ENCODE peak calls at places on chromosome 21, in six cellular contexts. O is psoas muscle, A is PC-3, S is mammary epithelial cell, X is hepatocyte, F is H1. I is an unnamed sample.
A peak's percentile ranks its signal among the peaks of the same experiment; 100 is the strongest.

GRCh38 chr21:38806942-38807284 is 1.2 kb downstream of the ETS2 start:
- DNase-seq in F (no peak), S (no peak), X (no peak), O (no peak), A (peak; percentile 50), I (no peak)

GRCh38 chr21:44535963-44536362 is 4.0 kb downstream of the KRTAP10-1 start:
- DNase-seq in S (no peak), X (no peak), O (no peak), F (peak; percentile 45), A (no peak), I (no peak)

GRCh38 chr21:34761758-34762330 is 93.0 kb downstream of the CLIC6 start:
- DNase-seq in O (no peak), S (no peak), F (no peak), X (no peak), A (no peak), I (no peak)

GRCh38 chr21:26491663-26492062 is 81.4 kb downstream of the CYYR1 start:
- DNase-seq in F (no peak), S (no peak), O (no peak), A (no peak), X (no peak), I (no peak)

GRCh38 chr21:26041441-26042180 is 129.0 kb downstream of the APP start:
- DNase-seq in X (no peak), A (peak; percentile 87), F (no peak), S (peak; percentile 31), O (no peak), I (no peak)

GRCh38 chr21:34865922-34866271 is 183.2 kb downstream of the RUNX1 start:
- DNase-seq in X (peak; percentile 44), S (no peak), F (peak; percentile 49), O (no peak), A (peak; percentile 62), I (no peak)

GRCh38 chr21:41725421-41726021 is 41.3 kb downstream of the RIPK4 start:
- DNase-seq in F (peak; percentile 74), A (no peak), O (no peak), S (no peak), X (no peak), I (no peak)

GRCh38 chr21:40284481-40284880 is 417.2 kb downstream of the PCP4 start:
- DNase-seq in F (no peak), A (no peak), O (no peak), S (no peak), X (no peak), I (no peak)

GRCh38 chr21:32977216-32977615 is 48.5 kb upstream of the OLIG2 start:
- DNase-seq in A (no peak), S (no peak), X (no peak), F (no peak), O (no peak), I (no peak)

GRCh38 chr21:36247316-36247715 is 72.7 kb upstream of the MORC3 start:
- DNase-seq in O (no peak), S (no peak), A (no peak), X (no peak), F (no peak), I (no peak)

GRCh38 chr21:43299441-43300277 is 127.3 kb downstream of the SIK1 start:
- DNase-seq in F (no peak), A (no peak), S (no peak), X (no peak), O (peak; percentile 7), I (no peak)

GRCh38 chr21:36321325-36322082 is 1.5 kb downstream of the MORC3 start:
- DNase-seq in S (peak; percentile 56), O (no peak), A (peak; percentile 35), X (peak; percentile 13), F (no peak), I (no peak)

GRCh38 chr21:17901458-17902092 is 82.4 kb upstream of the C21orf91 start:
- DNase-seq in S (peak; percentile 40), O (no peak), A (peak; percentile 61), X (no peak), F (no peak), I (no peak)

GRCh38 chr21:39020751-39021474 is 162.3 kb downstream of the PSMG1 start:
- DNase-seq in O (no peak), F (no peak), X (no peak), S (peak; percentile 77), A (peak; percentile 14), I (no peak)

GRCh38 chr21:35428041-35428400 is 378.9 kb upstream of the RUNX1 start:
- DNase-seq in F (no peak), X (no peak), S (no peak), A (no peak), O (no peak), I (no peak)

GRCh38 chr21:26490771-26491170 is 82.3 kb downstream of the CYYR1 start:
- DNase-seq in S (no peak), X (no peak), O (no peak), F (no peak), A (peak; percentile 24), I (no peak)

GRCh38 chr21:34074283-34075098 is 1.1 kb downstream of the MRPS6 start:
- DNase-seq in X (peak; percentile 27), O (no peak), S (peak; percentile 38), A (peak; percentile 32), F (peak; percentile 58), I (peak; percentile 12)

GRCh38 chr21:32917392-32918135 is 108.2 kb upstream of the OLIG2 start:
- DNase-seq in F (no peak), X (no peak), O (peak; percentile 14), A (no peak), S (no peak), I (no peak)

GRCh38 chr21:43603641-43604504 is 55.4 kb downstream of the HSF2BP start:
- DNase-seq in O (no peak), S (peak; percentile 45), X (no peak), F (no peak), A (no peak), I (no peak)

GRCh38 chr21:31117046-31117916 is 79.0 kb upstream of the KRTAP19-8 start:
- DNase-seq in X (peak; percentile 50), O (no peak), S (peak; percentile 73), F (no peak), A (peak; percentile 94), I (no peak)

GRCh38 chr21:43363506-43364260 is 63.2 kb downstream of the SIK1 start:
- DNase-seq in A (no peak), O (no peak), S (no peak), X (no peak), F (no peak), I (no peak)

GRCh38 chr21:35749904-35750303 is 310.4 kb downstream of the SETD4 start:
- DNase-seq in F (no peak), X (no peak), O (no peak), S (no peak), A (no peak), I (no peak)

GRCh38 chr21:35106246-35106835 is 57.2 kb upstream of the RUNX1 start:
- DNase-seq in O (no peak), S (no peak), F (no peak), A (no peak), X (no peak), I (no peak)

GRCh38 chr21:27715131-27715530 is 748.2 kb upstream of the ADAMTS5 start:
- DNase-seq in X (no peak), S (no peak), F (no peak), A (no peak), O (no peak), I (no peak)
- H3K9me3 ChIP-seq in X (no peaks in the 10 kb centered on the region), S (no peaks in the 10 kb centered on the region), F (no peaks in the 10 kb centered on the region), A (no peaks in the 10 kb centered on the region), O (no peaks in the 10 kb centered on the region), I (no peaks in the 10 kb centered on the region)

GRCh38 chr21:46065215-46065992 is 32.5 kb upstream of the COL6A2 start:
- DNase-seq in S (no peak), F (no peak), X (peak; percentile 45), O (peak; percentile 67), A (peak; percentile 34), I (no peak)
- H3K27me3 ChIP-seq in S (no peaks in the 10 kb centered on the region), F (no peaks in the 10 kb centered on the region), X (no peaks in the 10 kb centered on the region), O (no peaks in the 10 kb centered on the region), A (no peaks in the 10 kb centered on the region), I (no peaks in the 10 kb centered on the region)

GRCh38 chr21:37402251-37402867 is 35.8 kb downstream of the DYRK1A start:
- DNase-seq in A (no peak), S (no peak), X (no peak), O (no peak), F (no peak), I (no peak)

GRCh38 chr21:37393786-37394185 is 27.2 kb downstream of the DYRK1A start:
- DNase-seq in A (no peak), O (no peak), F (no peak), X (no peak), S (no peak), I (no peak)

GRCh38 chr21:37396855-37397254 is 30.3 kb downstream of the DYRK1A start:
- DNase-seq in X (no peak), F (no peak), O (no peak), S (no peak), A (no peak), I (no peak)

GRCh38 chr21:37393030-37393429 is 26.5 kb downstream of the DYRK1A start:
- DNase-seq in F (no peak), S (no peak), O (no peak), A (no peak), X (no peak), I (no peak)

GRCh38 chr21:37398697-37399096 is 32.1 kb downstream of the DYRK1A start:
- DNase-seq in A (no peak), S (no peak), X (no peak), O (no peak), F (no peak), I (peak; percentile 41)
- H3K9me3 ChIP-seq in A (peaks cover 5% of the 10 kb centered on the region), S (peaks cover 9% of the 10 kb centered on the region), X (peaks cover 6% of the 10 kb centered on the region), O (peaks cover 7% of the 10 kb centered on the region), F (peaks cover 2% of the 10 kb centered on the region), I (peaks cover 5% of the 10 kb centered on the region)

GRCh38 chr21:45543710-45544448 is 1.6 kb upstream of the SLC19A1 start:
- DNase-seq in F (peak; percentile 48), X (no peak), A (no peak), S (no peak), O (no peak), I (no peak)

GRCh38 chr21:45541221-45542039 is 810 bp downstream of the SLC19A1 start:
- DNase-seq in F (peak; percentile 58), A (peak; percentile 74), S (peak; percentile 39), X (peak; percentile 67), O (peak; percentile 84), I (peak; percentile 74)

GRCh38 chr21:45543371-45543709 is 1.1 kb upstream of the SLC19A1 start:
- DNase-seq in S (no peak), A (no peak), X (no peak), F (no peak), O (no peak), I (peak; percentile 9)

GRCh38 chr21:45542667-45543370 is 579 bp upstream of the SLC19A1 start:
- DNase-seq in O (no peak), X (no peak), A (no peak), F (peak; percentile 69), S (no peak), I (no peak)

GRCh38 chr21:45542242-45542666 is at the start of gene SLC19A1:
- DNase-seq in X (peak; percentile 88), F (peak; percentile 71), O (peak; percentile 77), A (peak; percentile 77), S (peak; percentile 22), I (peak; percentile 64)
- H3K27me3 ChIP-seq in X (no peaks in the 10 kb centered on the region), F (no peaks in the 10 kb centered on the region), O (no peaks in the 10 kb centered on the region), A (no peaks in the 10 kb centered on the region), S (no peaks in the 10 kb centered on the region), I (no peaks in the 10 kb centered on the region)

GRCh38 chr21:15054606-15055239 is 10.1 kb downstream of the NRIP1 start:
- DNase-seq in A (peak; percentile 46), O (no peak), X (no peak), F (no peak), S (no peak), I (no peak)
- H3K9me3 ChIP-seq in A (no peaks in the 10 kb centered on the region), O (no peaks in the 10 kb centered on the region), X (no peaks in the 10 kb centered on the region), F (no peaks in the 10 kb centered on the region), S (no peaks in the 10 kb centered on the region), I (no peaks in the 10 kb centered on the region)